ENCODE peak calls at places on chromosomes 7 and 10, in seven cellular contexts. Y is GM12865, M is fibroblast of pulmonary artery, D is MCF 10A, G is GM20000, X is neural progenitor cell, K is neural crest cell. O is an unnamed sample.
A peak's percentile ranks its signal among the peaks of the same experiment; 100 is the strongest.

GRCh38 chr7:129914536-129915272 is 38.1 kb downstream of the UBE2H start:
- DNase-seq in M (peak; percentile 12), Y (no peak), G (no peak), X (no peak), K (no peak), D (no peak), O (no peak)

GRCh38 chr10:93383562-93383981 is 98.6 kb downstream of the MYOF start:
- DNase-seq in D (peak; percentile 49), M (peak; percentile 77), K (no peak), G (no peak), Y (no peak), X (no peak), O (no peak)

GRCh38 chr7:20307119-20307518 is 23.6 kb upstream of the ITGB8 start:
- DNase-seq in K (no peak), D (no peak), Y (peak; percentile 80), G (peak; percentile 35), X (peak; percentile 20), M (peak; percentile 81), O (peak; percentile 7)

GRCh38 chr10:17660921-17661320 is 17.0 kb downstream of the STAM start:
- DNase-seq in Y (no peak), G (no peak), M (no peak), X (no peak), K (no peak), D (no peak), O (no peak)

GRCh38 chr10:67401711-67402110 is 294.3 kb downstream of the CTNNA3 start:
- DNase-seq in D (no peak), Y (no peak), G (no peak), K (no peak), X (no peak), M (no peak), O (no peak)

GRCh38 chr10:11898372-11899066 is 75.4 kb downstream of the PROSER2 start:
- DNase-seq in G (no peak), D (peak; percentile 89), K (no peak), M (peak; percentile 60), Y (no peak), X (no peak), O (no peak)

GRCh38 chr7:116161733-116162132 is 48.6 kb upstream of the TES start:
- DNase-seq in X (peak; percentile 51), M (no peak), D (no peak), Y (no peak), G (no peak), K (no peak), O (no peak)

GRCh38 chr7:130278892-130279690 is 12.4 kb downstream of the CPA2 start:
- DNase-seq in Y (no peak), G (no peak), D (peak; percentile 88), M (peak; percentile 98), K (no peak), X (no peak), O (no peak)

GRCh38 chr7:16616542-16616941 is 29.0 kb downstream of the ANKMY2 start:
- DNase-seq in G (no peak), D (no peak), Y (no peak), M (no peak), K (no peak), X (no peak), O (no peak)

GRCh38 chr10:54402576-54402975 is 398.5 kb downstream of the PCDH15 start:
- DNase-seq in K (no peak), M (peak; percentile 29), G (no peak), D (peak; percentile 59), Y (peak; percentile 26), X (peak; percentile 42), O (peak; percentile 31)
- TF ChIP-seq CTCF in K (peak; percentile 73), M (peak; percentile 32), G (peak; percentile 16), D (peak; percentile 62), Y (peak; percentile 19), X (peak; percentile 73), O (peak; percentile 71)

GRCh38 chr7:100568936-100569844 is 4.5 kb downstream of the SAP25 start:
- DNase-seq in X (peak; percentile 94), K (peak; percentile 55), G (peak; percentile 75), D (peak; percentile 43), M (peak; percentile 53), Y (peak; percentile 79), O (peak; percentile 64)
- TF ChIP-seq CTCF in X (peak; percentile 52), K (peak; percentile 55), G (peak; percentile 31), D (no peak), M (peak; percentile 34), Y (peak; percentile 42), O (peak; percentile 51)

GRCh38 chr7:78601728-78602127 is 803.2 kb downstream of the PHTF2 start:
- DNase-seq in K (no peak), G (no peak), Y (no peak), M (no peak), D (no peak), X (no peak), O (no peak)

GRCh38 chr7:78609281-78609680 is 810.7 kb downstream of the PHTF2 start:
- DNase-seq in M (no peak), X (no peak), K (no peak), D (no peak), G (no peak), Y (no peak), O (no peak)

GRCh38 chr7:78605131-78605530 is 806.6 kb downstream of the PHTF2 start:
- DNase-seq in X (no peak), G (no peak), Y (no peak), M (no peak), K (no peak), D (no peak), O (no peak)

DNA sequence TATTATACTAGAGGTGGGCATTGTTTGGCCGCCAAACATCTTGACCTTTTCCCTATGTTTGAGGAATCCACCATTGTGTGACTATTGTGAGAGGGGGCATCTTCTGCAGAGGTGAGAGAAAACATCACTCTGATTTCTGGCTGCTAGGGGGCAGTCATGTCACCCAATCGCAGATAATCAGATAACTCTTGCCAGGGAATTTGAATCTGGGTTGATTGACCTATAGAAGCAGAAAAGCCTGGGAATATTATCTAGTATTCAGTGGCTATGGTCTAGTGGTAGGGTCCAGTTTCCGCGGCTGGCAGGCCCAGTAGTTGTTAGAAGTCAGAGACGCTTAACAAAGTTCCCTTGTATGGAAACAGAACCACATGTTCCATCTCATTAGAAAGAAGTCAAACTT is 808.5 kb downstream of the PHTF2 start:
- DNase-seq in K (no peak), M (no peak), X (peak; percentile 44), D (peak; percentile 11), Y (peak; percentile 15), G (no peak), O (peak; percentile 11)
- TF ChIP-seq CTCF in K (peak; percentile 33), M (no peak), X (peak; percentile 67), D (peak; percentile 28), Y (peak; percentile 31), G (no peak), O (peak; percentile 48)

DNA sequence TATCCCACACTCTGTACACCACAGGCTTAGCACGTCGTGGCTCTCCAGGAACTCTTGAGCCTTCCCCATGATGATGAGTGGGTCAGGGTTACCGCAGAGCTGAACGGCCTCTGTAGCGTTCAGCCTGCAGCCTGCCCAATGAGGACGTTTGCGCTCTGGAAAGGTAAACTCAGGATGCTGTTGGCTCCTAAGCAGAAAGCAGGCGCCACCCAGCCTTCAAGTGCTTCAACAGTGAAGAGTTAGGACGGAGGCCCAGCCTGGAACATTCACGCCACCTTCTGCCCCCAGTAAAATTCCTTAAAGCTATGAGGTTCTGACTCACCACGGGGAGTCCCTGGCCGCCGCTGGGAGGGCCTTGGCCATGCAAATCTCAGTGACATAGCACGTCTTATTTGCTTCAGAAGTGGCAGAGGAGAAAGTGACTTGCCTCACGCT is 161.5 kb upstream of the SH2B2 start:
- DNase-seq in G (peak; percentile 66), K (no peak), M (peak; percentile 88), Y (peak; percentile 82), D (peak; percentile 89), X (peak; percentile 49), O (no peak)
- TF ChIP-seq CTCF in G (no peak), K (no peak), M (peak; percentile 15), Y (no peak), D (no peak), X (no peak), O (no peak)

GRCh38 chr7:101381549-101381948 is 18.9 kb downstream of the COL26A1 start:
- DNase-seq in Y (no peak), X (no peak), M (no peak), D (no peak), G (no peak), K (no peak), O (no peak)

GRCh38 chr7:101374990-101375389 is 12.3 kb downstream of the COL26A1 start:
- DNase-seq in X (no peak), G (no peak), K (no peak), D (no peak), Y (no peak), M (no peak), O (no peak)

GRCh38 chr7:101377189-101377736 is 14.6 kb downstream of the COL26A1 start:
- DNase-seq in M (no peak), X (no peak), Y (no peak), G (no peak), D (peak; percentile 16), K (no peak), O (no peak)

GRCh38 chr7:101379302-101379701 is 16.6 kb downstream of the COL26A1 start:
- DNase-seq in X (no peak), G (no peak), D (no peak), Y (no peak), K (no peak), M (no peak), O (no peak)

DNA sequence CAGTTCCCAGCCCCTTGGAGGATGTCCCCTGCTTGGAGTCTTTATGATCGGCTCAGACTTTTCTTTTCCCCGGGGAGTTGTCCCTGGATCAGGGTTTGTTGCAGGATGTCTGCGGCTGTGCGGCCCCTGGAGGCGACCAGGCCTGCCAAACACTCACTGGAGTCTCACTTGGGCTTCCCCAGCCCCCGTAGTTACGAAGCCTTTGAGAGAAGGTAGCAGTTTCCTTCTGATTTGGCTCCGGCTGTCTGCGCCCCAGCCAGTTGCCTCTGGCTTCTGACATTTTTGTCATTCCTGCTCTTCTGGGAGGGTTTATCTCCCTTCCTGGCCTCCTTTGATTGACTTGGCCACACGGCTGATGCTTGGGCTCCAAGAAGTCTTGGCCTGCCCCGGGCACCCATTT is 16.1 kb downstream of the COL26A1 start:
- DNase-seq in Y (no peak), M (no peak), X (peak; percentile 78), G (no peak), D (no peak), K (no peak), O (no peak)
- TF ChIP-seq CTCF in Y (no peak), M (peak; percentile 1), X (peak; percentile 22), G (no peak), D (no peak), K (no peak), O (no peak)

DNA sequence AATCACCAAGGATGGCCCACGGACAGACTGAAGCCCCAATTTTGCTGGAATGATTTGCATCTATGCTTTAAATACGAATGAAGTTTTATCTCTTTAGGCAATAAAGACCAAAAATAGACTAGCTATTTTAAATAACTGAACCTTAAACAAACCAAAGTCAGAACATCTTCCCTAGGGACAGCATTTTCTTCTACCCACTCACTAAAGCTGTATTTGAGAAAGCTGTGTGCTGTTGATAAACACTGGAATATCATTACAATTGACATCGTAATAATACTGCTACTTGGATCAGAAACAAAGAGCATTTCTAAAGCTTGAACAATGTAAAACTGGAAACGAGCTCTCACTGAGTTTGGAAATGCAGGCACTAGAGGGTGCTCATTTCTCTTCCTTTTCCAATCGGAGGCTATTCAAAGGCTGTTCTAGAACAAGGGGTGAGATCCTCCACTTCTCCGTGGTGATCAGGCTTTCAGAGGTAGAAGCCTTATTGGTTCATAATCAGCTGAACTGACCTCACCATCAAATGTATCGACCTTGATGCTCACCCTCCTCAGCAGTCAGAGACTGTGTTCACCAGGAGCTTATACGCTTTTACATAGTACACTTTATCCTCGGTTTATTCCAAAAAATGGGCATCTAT is 225.3 kb upstream of the PRSS1 start:
- DNase-seq in M (no peak), D (no peak), K (no peak), G (no peak), Y (no peak), X (no peak), O (no peak)
- TF ChIP-seq CTCF in M (peak; percentile 25), D (no peak), K (no peak), G (no peak), Y (no peak), X (no peak), O (no peak)

O was measured in endothelial cell.